ENCODE peak calls at places on chromosomes 1 and 21, in seven cellular contexts. R, F, D, U, W, M and X are unnamed samples.

GRCh38 chr1:119316870-119317416 is 51.6 kb upstream of the HAO2 start:
- DNase-seq in W (no peak), U (no peak), M (no peak), F (no peak), R (no peak), D (no peak), X (no peak)

GRCh38 chr1:231241751-231242150 is 739 bp downstream of the GNPAT start:
- DNase-seq in D (peak; percentile 29), R (no peak), U (peak; percentile 49), M (peak; percentile 28), W (peak; percentile 43), F (peak; percentile 6), X (peak; percentile 69)

GRCh38 chr1:86825294-86825693 is 88.6 kb downstream of the SELENOF start:
- DNase-seq in U (no peak), F (no peak), R (no peak), M (no peak), D (peak; percentile 31), W (no peak), X (no peak)

GRCh38 chr1:155540000-155540874 is 22.4 kb downstream of the ASH1L start:
- DNase-seq in F (no peak), U (no peak), R (no peak), W (no peak), M (no peak), D (no peak), X (no peak)

GRCh38 chr1:25614466-25615171 is 2.0 kb upstream of the MAN1C1 start:
- DNase-seq in U (no peak), W (no peak), F (no peak), D (no peak), M (no peak), R (no peak), X (no peak)

GRCh38 chr1:171611306-171611705 is 10.7 kb upstream of the MYOCOS start:
- DNase-seq in D (no peak), M (no peak), W (no peak), R (no peak), F (no peak), U (no peak), X (no peak)

GRCh38 chr1:216945506-216946080 is 222.4 kb upstream of the ESRRG start:
- DNase-seq in R (no peak), M (no peak), W (no peak), U (no peak), D (no peak), F (no peak), X (no peak)

GRCh38 chr1:87151500-87152421 is 176.9 kb upstream of the LMO4 start:
- DNase-seq in W (peak; percentile 62), M (peak; percentile 93), F (peak; percentile 12), D (peak; percentile 72), R (peak; percentile 60), U (peak; percentile 37), X (peak; percentile 58)

GRCh38 chr1:116415699-116416533 is 42.9 kb downstream of the ATP1A1 start:
- DNase-seq in F (no peak), W (no peak), D (no peak), M (no peak), R (peak; percentile 29), U (no peak), X (peak; percentile 15)

GRCh38 chr21:20661221-20661620 is 337.0 kb upstream of the NCAM2 start:
- DNase-seq in W (no peak), F (no peak), U (no peak), D (no peak), R (no peak), M (no peak), X (no peak)

GRCh38 chr1:198605426-198605825 is 33.4 kb upstream of the PTPRC start:
- DNase-seq in U (no peak), F (no peak), M (no peak), D (no peak), W (no peak), R (no peak), X (no peak)

GRCh38 chr1:43651188-43651587 is 1.2 kb downstream of the KDM4A start:
- DNase-seq in M (peak; percentile 24), F (no peak), U (peak; percentile 39), W (no peak), R (no peak), D (no peak), X (peak; percentile 22)

GRCh38 chr1:108561731-108562326 is 1.9 kb downstream of the EEIG2 start:
- DNase-seq in R (no peak), M (peak; percentile 78), U (peak; percentile 89), W (peak; percentile 92), F (peak; percentile 80), D (peak; percentile 83), X (peak; percentile 91)

GRCh38 chr1:66055092-66055491 is 262.4 kb downstream of the PDE4B start:
- DNase-seq in W (no peak), F (no peak), R (no peak), U (no peak), M (no peak), D (no peak), X (no peak)

GRCh38 chr21:45537746-45538291 is 4.4 kb downstream of the SLC19A1 start:
- DNase-seq in F (no peak), D (peak; percentile 5), U (no peak), W (peak; percentile 7), M (no peak), R (no peak), X (no peak)

GRCh38 chr1:243598433-243598832 is 251.6 kb downstream of the AKT3 start:
- DNase-seq in D (no peak), F (no peak), M (no peak), W (no peak), R (no peak), U (peak; percentile 43), X (no peak)

GRCh38 chr1:106995970-106996369 is 60.5 kb upstream of the PRMT6 start:
- DNase-seq in W (no peak), U (no peak), R (no peak), D (no peak), F (no peak), M (peak; percentile 76), X (no peak)

GRCh38 chr1:62841587-62842169 is 57.7 kb downstream of the ATG4C start:
- DNase-seq in R (peak; percentile 66), F (peak; percentile 33), U (peak; percentile 69), M (peak; percentile 65), W (no peak), D (no peak), X (peak; percentile 25)

GRCh38 chr1:157494093-157494492 is 58.2 kb downstream of the FCRL5 start:
- DNase-seq in R (no peak), W (no peak), M (no peak), F (no peak), D (no peak), U (no peak), X (no peak)

DNA sequence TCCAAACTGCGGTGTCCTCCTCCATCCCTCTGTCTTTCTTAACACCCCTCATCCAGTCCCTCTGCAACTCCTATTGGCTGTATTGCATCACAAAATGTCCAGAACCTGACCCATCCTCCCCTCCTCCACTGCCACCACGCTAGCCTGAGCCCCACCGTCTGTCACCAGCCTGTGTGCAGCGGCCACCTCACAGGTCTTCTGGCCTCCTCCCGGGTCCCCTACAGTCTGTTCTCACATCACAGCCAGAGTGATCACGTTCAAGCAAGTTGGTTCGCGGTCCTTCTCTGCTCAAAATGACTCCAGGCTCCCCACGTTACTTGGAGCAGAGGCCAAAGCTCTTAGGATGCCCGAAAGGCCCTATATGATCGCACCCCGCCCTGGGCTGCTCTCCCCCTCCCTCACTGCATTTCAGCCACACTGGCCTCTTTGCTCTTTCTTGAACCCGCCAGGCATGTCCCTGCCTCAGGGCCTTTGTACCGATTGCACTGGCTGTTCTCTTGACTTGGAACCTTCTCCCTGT is 2.4 kb upstream of the PADI4 start:
- DNase-seq in F (no peak), U (no peak), M (no peak), W (no peak), R (no peak), D (no peak), X (no peak)
- H3K36me3 ChIP-seq in F (no peaks in the 10 kb centered on the region), U (no peaks in the 10 kb centered on the region), M (no peaks in the 10 kb centered on the region), W (no peaks in the 10 kb centered on the region), R (no peaks in the 10 kb centered on the region), D (no peaks in the 10 kb centered on the region), X (no peaks in the 10 kb centered on the region)

GRCh38 chr1:159916240-159917051 is 8.9 kb downstream of the TAGLN2 start:
- DNase-seq in R (peak; percentile 63), D (no peak), M (no peak), U (peak; percentile 77), F (no peak), W (no peak), X (no peak)

GRCh38 chr1:159919236-159919865 is 6.0 kb downstream of the TAGLN2 start:
- DNase-seq in F (no peak), D (no peak), R (no peak), W (no peak), U (no peak), M (no peak), X (no peak)

GRCh38 chr1:159918918-159919195 is 6.5 kb downstream of the TAGLN2 start:
- DNase-seq in F (no peak), D (no peak), U (no peak), M (no peak), W (no peak), R (no peak), X (no peak)

GRCh38 chr1:159918041-159918917 is 7.0 kb downstream of the TAGLN2 start:
- DNase-seq in W (no peak), D (peak; percentile 7), R (no peak), M (no peak), F (no peak), U (peak; percentile 65), X (no peak)

DNA sequence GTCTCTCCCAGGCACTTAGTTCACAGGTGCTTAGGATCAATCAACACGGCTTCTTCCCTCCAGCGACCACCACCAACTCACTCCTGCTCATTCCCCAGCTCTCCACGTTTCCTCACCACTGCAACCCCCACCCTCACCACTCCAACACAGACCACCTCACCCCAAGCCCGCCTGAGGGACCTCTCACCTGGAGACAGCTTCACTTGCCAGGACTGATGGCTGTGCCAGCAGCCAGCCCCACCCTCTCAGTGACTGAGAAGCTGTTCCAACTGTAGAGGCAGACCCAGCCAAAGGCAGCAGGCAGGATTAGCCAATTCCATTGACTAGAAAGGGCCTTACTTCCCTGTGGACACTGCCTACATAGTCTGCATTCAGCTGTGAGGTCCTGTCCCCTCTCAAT is 7.8 kb downstream of the TAGLN2 start:
- DNase-seq in R (no peak), W (peak; percentile 38), D (peak; percentile 15), U (peak; percentile 45), M (no peak), F (no peak), X (no peak)
- H3K36me3 ChIP-seq in R (no peaks in the 10 kb centered on the region), W (peaks cover 20% of the 10 kb centered on the region), D (peaks cover 20% of the 10 kb centered on the region), U (peaks cover 10% of the 10 kb centered on the region), M (peaks cover 10% of the 10 kb centered on the region), F (peaks cover 31% of the 10 kb centered on the region), X (peaks cover 19% of the 10 kb centered on the region)

DNA sequence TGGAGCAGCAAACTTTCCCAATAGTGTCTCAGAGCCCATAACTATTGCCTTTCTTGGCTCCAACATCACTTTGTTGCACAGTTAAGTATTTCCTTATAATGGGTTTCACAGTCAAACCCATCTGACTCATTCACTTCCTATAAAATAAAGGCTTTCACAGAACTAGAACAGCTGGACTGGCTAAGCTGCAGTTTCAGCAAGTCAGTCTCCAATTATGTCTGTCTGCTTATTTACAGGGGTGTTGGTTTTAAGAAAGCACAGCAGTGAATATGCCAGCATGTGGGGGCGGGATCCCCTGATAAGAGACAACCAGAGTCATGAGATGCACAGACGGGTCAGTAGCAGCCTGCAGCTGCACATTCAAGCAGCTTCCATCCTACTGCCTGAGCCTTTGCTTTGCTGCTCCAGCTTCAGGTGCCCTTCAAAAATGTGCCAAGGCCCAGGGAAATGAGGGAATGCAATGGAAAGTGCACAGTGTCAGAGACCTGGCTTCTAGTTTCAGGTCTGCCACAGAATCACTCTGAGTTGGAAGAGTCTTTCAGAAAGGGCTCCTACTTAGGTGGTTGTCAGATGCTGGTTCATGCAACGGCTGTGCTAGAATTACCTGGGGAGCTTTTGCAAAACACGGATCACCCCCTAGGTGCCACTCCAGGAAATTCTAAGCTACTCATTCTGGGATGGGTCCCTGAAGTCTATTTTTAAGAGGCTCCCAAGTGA is 24.8 kb downstream of the RNF19B start:
- DNase-seq in D (no peak), W (peak; percentile 54), M (no peak), F (no peak), R (no peak), U (peak; percentile 58), X (peak; percentile 75)
- H3K36me3 ChIP-seq in D (peaks cover 11% of the 10 kb centered on the region), W (peaks cover 28% of the 10 kb centered on the region), M (no peaks in the 10 kb centered on the region), F (peaks cover 34% of the 10 kb centered on the region), R (peaks cover 12% of the 10 kb centered on the region), U (peaks cover 37% of the 10 kb centered on the region), X (peaks cover 4% of the 10 kb centered on the region)

GRCh38 chr1:212074856-212075255 is 39.3 kb downstream of the DTL start:
- DNase-seq in U (no peak), M (no peak), D (no peak), W (no peak), R (no peak), F (no peak), X (no peak)
- H3K36me3 ChIP-seq in U (no peaks in the 10 kb centered on the region), M (peaks cover 23% of the 10 kb centered on the region), D (no peaks in the 10 kb centered on the region), W (no peaks in the 10 kb centered on the region), R (peaks cover 7% of the 10 kb centered on the region), F (no peaks in the 10 kb centered on the region), X (no peaks in the 10 kb centered on the region)